ENCODE peak calls at places on chromosomes 3 and 15, in seven cellular contexts. One of them, this sample, is unnamed.
A peak's percentile ranks its signal among the peaks of the same experiment; 100 is the strongest.

GRCh38 chr3:152089528-152089927 is 179.2 kb upstream of the MBNL1 start:
- DNase-seq in retina: no peak
- DNase-seq in cardiac fibroblast: no peak
- DNase-seq in SJCRH30: no peak
- DNase-seq in breast epithelium: no peak
- DNase-seq in CD4-positive, alpha-beta memory T cell: no peak
- DNase-seq in endothelial cell: no peak
- DNase-seq in this sample: no peak

GRCh38 chr3:48243886-48244285 is 3.0 kb downstream of the ZNF589 start:
- DNase-seq in CD4-positive, alpha-beta memory T cell: no peak
- DNase-seq in breast epithelium: no peak
- DNase-seq in retina: no peak
- DNase-seq in SJCRH30: peak; percentile 68
- DNase-seq in cardiac fibroblast: no peak
- DNase-seq in endothelial cell: no peak
- DNase-seq in this sample: no peak

GRCh38 chr15:69388259-69388658 is 25.9 kb upstream of the KIF23 start:
- DNase-seq in breast epithelium: peak; percentile 68
- DNase-seq in SJCRH30: no peak
- DNase-seq in endothelial cell: no peak
- DNase-seq in CD4-positive, alpha-beta memory T cell: no peak
- DNase-seq in retina: peak; percentile 14
- DNase-seq in cardiac fibroblast: peak; percentile 21
- DNase-seq in this sample: peak; percentile 88

GRCh38 chr3:127550758-127551157 is 39.8 kb downstream of the TPRA1 start:
- DNase-seq in SJCRH30: no peak
- DNase-seq in retina: no peak
- DNase-seq in breast epithelium: no peak
- DNase-seq in CD4-positive, alpha-beta memory T cell: no peak
- DNase-seq in cardiac fibroblast: no peak
- DNase-seq in endothelial cell: no peak
- DNase-seq in this sample: no peak

GRCh38 chr3:148727242-148727641 is 29.5 kb downstream of the AGTR1 start:
- DNase-seq in endothelial cell: peak; percentile 54
- DNase-seq in cardiac fibroblast: peak; percentile 8
- DNase-seq in breast epithelium: no peak
- DNase-seq in retina: peak; percentile 41
- DNase-seq in CD4-positive, alpha-beta memory T cell: no peak
- DNase-seq in SJCRH30: peak; percentile 80
- DNase-seq in this sample: peak; percentile 5

GRCh38 chr15:67724679-67725365 is 100.5 kb upstream of the SKOR1 start:
- DNase-seq in CD4-positive, alpha-beta memory T cell: no peak
- DNase-seq in SJCRH30: no peak
- DNase-seq in endothelial cell: no peak
- DNase-seq in breast epithelium: no peak
- DNase-seq in cardiac fibroblast: no peak
- DNase-seq in retina: no peak
- DNase-seq in this sample: no peak

GRCh38 chr3:121916189-121916588 is 22.0 kb downstream of the SLC15A2 start:
- DNase-seq in breast epithelium: no peak
- DNase-seq in endothelial cell: no peak
- DNase-seq in SJCRH30: no peak
- DNase-seq in CD4-positive, alpha-beta memory T cell: no peak
- DNase-seq in cardiac fibroblast: no peak
- DNase-seq in retina: no peak
- DNase-seq in this sample: no peak

GRCh38 chr15:33201376-33202189 is 7.1 kb upstream of the FMN1 start:
- DNase-seq in breast epithelium: peak; percentile 57
- DNase-seq in SJCRH30: peak; percentile 70
- DNase-seq in cardiac fibroblast: no peak
- DNase-seq in retina: peak; percentile 54
- DNase-seq in CD4-positive, alpha-beta memory T cell: peak; percentile 30
- DNase-seq in endothelial cell: peak; percentile 8
- DNase-seq in this sample: peak; percentile 67

GRCh38 chr15:74227968-74228722 is 8.0 kb upstream of the CCDC33 start:
- DNase-seq in CD4-positive, alpha-beta memory T cell: no peak
- DNase-seq in cardiac fibroblast: peak; percentile 71
- DNase-seq in retina: peak; percentile 25
- DNase-seq in SJCRH30: peak; percentile 90
- DNase-seq in endothelial cell: no peak
- DNase-seq in breast epithelium: no peak
- DNase-seq in this sample: no peak

GRCh38 chr15:50531763-50532162 is 14.7 kb downstream of the USP50 start:
- DNase-seq in breast epithelium: no peak
- DNase-seq in CD4-positive, alpha-beta memory T cell: no peak
- DNase-seq in SJCRH30: no peak
- DNase-seq in retina: no peak
- DNase-seq in endothelial cell: no peak
- DNase-seq in cardiac fibroblast: no peak
- DNase-seq in this sample: no peak

GRCh38 chr15:80861776-80862175 is 82.6 kb downstream of the CEMIP start:
- DNase-seq in cardiac fibroblast: no peak
- DNase-seq in endothelial cell: no peak
- DNase-seq in CD4-positive, alpha-beta memory T cell: no peak
- DNase-seq in breast epithelium: no peak
- DNase-seq in retina: no peak
- DNase-seq in SJCRH30: no peak
- DNase-seq in this sample: no peak

GRCh38 chr3:12603969-12604368 is 47.1 kb downstream of the MKRN2 start:
- DNase-seq in CD4-positive, alpha-beta memory T cell: no peak
- DNase-seq in retina: no peak
- DNase-seq in SJCRH30: no peak
- DNase-seq in cardiac fibroblast: no peak
- DNase-seq in endothelial cell: no peak
- DNase-seq in breast epithelium: no peak
- DNase-seq in this sample: no peak

GRCh38 chr3:184011230-184011876 is 6.3 kb downstream of the ABCC5 start:
- DNase-seq in breast epithelium: no peak
- DNase-seq in endothelial cell: no peak
- DNase-seq in retina: no peak
- DNase-seq in cardiac fibroblast: peak; percentile 10
- DNase-seq in SJCRH30: no peak
- DNase-seq in CD4-positive, alpha-beta memory T cell: no peak
- DNase-seq in this sample: no peak

GRCh38 chr15:84398763-84399701 is 163.5 kb downstream of the GOLGA6L4 start:
- DNase-seq in endothelial cell: no peak
- DNase-seq in CD4-positive, alpha-beta memory T cell: no peak
- DNase-seq in SJCRH30: no peak
- DNase-seq in cardiac fibroblast: no peak
- DNase-seq in retina: no peak
- DNase-seq in breast epithelium: no peak
- DNase-seq in this sample: no peak

GRCh38 chr3:8499181-8499611 is 2.4 kb upstream of the LMCD1 start:
- DNase-seq in CD4-positive, alpha-beta memory T cell: no peak
- DNase-seq in breast epithelium: no peak
- DNase-seq in SJCRH30: peak; percentile 95
- DNase-seq in cardiac fibroblast: peak; percentile 58
- DNase-seq in retina: no peak
- DNase-seq in endothelial cell: no peak
- DNase-seq in this sample: no peak

GRCh38 chr3:46891132-46891531 is 13.6 kb downstream of the PTH1R start:
- DNase-seq in cardiac fibroblast: no peak
- DNase-seq in SJCRH30: no peak
- DNase-seq in breast epithelium: no peak
- DNase-seq in CD4-positive, alpha-beta memory T cell: no peak
- DNase-seq in endothelial cell: no peak
- DNase-seq in retina: no peak
- DNase-seq in this sample: no peak

GRCh38 chr3:45381168-45381852 is 7.1 kb upstream of the LARS2 start:
- DNase-seq in breast epithelium: no peak
- DNase-seq in endothelial cell: no peak
- DNase-seq in cardiac fibroblast: no peak
- DNase-seq in CD4-positive, alpha-beta memory T cell: no peak
- DNase-seq in SJCRH30: peak; percentile 88
- DNase-seq in retina: no peak
- DNase-seq in this sample: no peak

GRCh38 chr15:68558318-68559305 is 20.2 kb upstream of the CORO2B start:
- DNase-seq in SJCRH30: no peak
- DNase-seq in retina: peak; percentile 14
- DNase-seq in endothelial cell: no peak
- DNase-seq in cardiac fibroblast: no peak
- DNase-seq in breast epithelium: peak; percentile 49
- DNase-seq in CD4-positive, alpha-beta memory T cell: no peak
- DNase-seq in this sample: no peak

GRCh38 chr3:37862219-37862711 is 585 bp downstream of the CTDSPL start:
- DNase-seq in retina: peak; percentile 80
- DNase-seq in endothelial cell: peak; percentile 27
- DNase-seq in cardiac fibroblast: peak; percentile 44
- DNase-seq in CD4-positive, alpha-beta memory T cell: no peak
- DNase-seq in SJCRH30: peak; percentile 13
- DNase-seq in breast epithelium: peak; percentile 56
- DNase-seq in this sample: peak; percentile 26

GRCh38 chr3:38154625-38155255 is 10.6 kb upstream of the OXSR1 start:
- DNase-seq in cardiac fibroblast: no peak
- DNase-seq in breast epithelium: no peak
- DNase-seq in SJCRH30: no peak
- DNase-seq in CD4-positive, alpha-beta memory T cell: no peak
- DNase-seq in endothelial cell: no peak
- DNase-seq in retina: no peak
- DNase-seq in this sample: peak; percentile 65

GRCh38 chr3:123586131-123586530 is 1.3 kb upstream of the HACD2 start:
- DNase-seq in breast epithelium: no peak
- DNase-seq in endothelial cell: peak; percentile 28
- DNase-seq in SJCRH30: peak; percentile 93
- DNase-seq in CD4-positive, alpha-beta memory T cell: peak; percentile 6
- DNase-seq in retina: peak; percentile 81
- DNase-seq in cardiac fibroblast: peak; percentile 56
- DNase-seq in this sample: peak; percentile 37

GRCh38 chr15:98868564-98868963 is 139.0 kb downstream of the PGPEP1L start:
- DNase-seq in endothelial cell: no peak
- DNase-seq in breast epithelium: no peak
- DNase-seq in retina: peak; percentile 71
- DNase-seq in SJCRH30: no peak
- DNase-seq in CD4-positive, alpha-beta memory T cell: no peak
- DNase-seq in cardiac fibroblast: no peak
- DNase-seq in this sample: no peak

GRCh38 chr3:158050461-158050860 is 55.8 kb downstream of the SHOX2 start:
- DNase-seq in CD4-positive, alpha-beta memory T cell: no peak
- DNase-seq in endothelial cell: no peak
- DNase-seq in breast epithelium: no peak
- DNase-seq in cardiac fibroblast: peak; percentile 37
- DNase-seq in SJCRH30: no peak
- DNase-seq in retina: no peak
- DNase-seq in this sample: no peak

GRCh38 chr3:40930131-40930538 is 269.2 kb upstream of the CTNNB1 start:
- DNase-seq in cardiac fibroblast: peak; percentile 7
- DNase-seq in breast epithelium: no peak
- DNase-seq in CD4-positive, alpha-beta memory T cell: no peak
- DNase-seq in retina: no peak
- DNase-seq in SJCRH30: peak; percentile 28
- DNase-seq in endothelial cell: no peak
- DNase-seq in this sample: no peak

GRCh38 chr3:126750760-126751129 is 46.7 kb downstream of the CHCHD6 start:
- DNase-seq in retina: no peak
- DNase-seq in CD4-positive, alpha-beta memory T cell: no peak
- DNase-seq in endothelial cell: no peak
- DNase-seq in cardiac fibroblast: no peak
- DNase-seq in SJCRH30: peak; percentile 82
- DNase-seq in breast epithelium: no peak
- DNase-seq in this sample: no peak

GRCh38 chr15:58438956-58439355 is 7.2 kb downstream of the LIPC start:
- DNase-seq in breast epithelium: no peak
- DNase-seq in cardiac fibroblast: peak; percentile 72
- DNase-seq in SJCRH30: peak; percentile 80
- DNase-seq in endothelial cell: peak; percentile 38
- DNase-seq in CD4-positive, alpha-beta memory T cell: peak; percentile 11
- DNase-seq in retina: no peak
- DNase-seq in this sample: peak; percentile 22

GRCh38 chr15:62603757-62604156 is 438.7 kb upstream of the C2CD4B start:
- DNase-seq in CD4-positive, alpha-beta memory T cell: no peak
- DNase-seq in breast epithelium: no peak
- DNase-seq in endothelial cell: no peak
- DNase-seq in retina: no peak
- DNase-seq in cardiac fibroblast: peak; percentile 78
- DNase-seq in SJCRH30: no peak
- DNase-seq in this sample: peak; percentile 83

GRCh38 chr3:3699816-3700633 is 99.2 kb upstream of the LRRN1 start:
- DNase-seq in SJCRH30: no peak
- DNase-seq in cardiac fibroblast: no peak
- DNase-seq in retina: no peak
- DNase-seq in breast epithelium: no peak
- DNase-seq in endothelial cell: no peak
- DNase-seq in CD4-positive, alpha-beta memory T cell: no peak
- DNase-seq in this sample: no peak

GRCh38 chr3:102450976-102451375 is 16.2 kb downstream of the ZPLD1 start:
- DNase-seq in SJCRH30: no peak
- DNase-seq in CD4-positive, alpha-beta memory T cell: no peak
- DNase-seq in retina: no peak
- DNase-seq in cardiac fibroblast: no peak
- DNase-seq in endothelial cell: no peak
- DNase-seq in breast epithelium: no peak
- DNase-seq in this sample: no peak

GRCh38 chr3:189572249-189572648 is 58.9 kb upstream of the TP63 start:
- DNase-seq in endothelial cell: no peak
- DNase-seq in SJCRH30: no peak
- DNase-seq in breast epithelium: no peak
- DNase-seq in CD4-positive, alpha-beta memory T cell: no peak
- DNase-seq in retina: no peak
- DNase-seq in cardiac fibroblast: no peak
- DNase-seq in this sample: peak; percentile 32

GRCh38 chr3:172171396-172172075 is 132.2 kb downstream of the FNDC3B start:
- DNase-seq in endothelial cell: no peak
- DNase-seq in breast epithelium: no peak
- DNase-seq in SJCRH30: peak; percentile 72
- DNase-seq in retina: no peak
- DNase-seq in CD4-positive, alpha-beta memory T cell: no peak
- DNase-seq in cardiac fibroblast: peak; percentile 46
- DNase-seq in this sample: no peak

GRCh38 chr3:32868719-32869512 is 51.1 kb downstream of the TRIM71 start:
- DNase-seq in retina: no peak
- DNase-seq in breast epithelium: no peak
- DNase-seq in CD4-positive, alpha-beta memory T cell: no peak
- DNase-seq in SJCRH30: no peak
- DNase-seq in endothelial cell: no peak
- DNase-seq in cardiac fibroblast: no peak
- DNase-seq in this sample: no peak

GRCh38 chr15:52337198-52337853 is 41.7 kb upstream of the MYO5C start:
- DNase-seq in retina: no peak
- DNase-seq in breast epithelium: no peak
- DNase-seq in CD4-positive, alpha-beta memory T cell: no peak
- DNase-seq in SJCRH30: peak; percentile 80
- DNase-seq in endothelial cell: no peak
- DNase-seq in cardiac fibroblast: peak; percentile 44
- DNase-seq in this sample: peak; percentile 77

GRCh38 chr3:192481638-192482037 is 245.7 kb downstream of the FGF12 start:
- DNase-seq in retina: no peak
- DNase-seq in CD4-positive, alpha-beta memory T cell: no peak
- DNase-seq in SJCRH30: no peak
- DNase-seq in cardiac fibroblast: peak; percentile 84
- DNase-seq in endothelial cell: no peak
- DNase-seq in breast epithelium: no peak
- DNase-seq in this sample: peak; percentile 48

GRCh38 chr3:42256135-42256819 is 9.7 kb downstream of the CCK start:
- DNase-seq in endothelial cell: no peak
- DNase-seq in cardiac fibroblast: no peak
- DNase-seq in SJCRH30: no peak
- DNase-seq in CD4-positive, alpha-beta memory T cell: no peak
- DNase-seq in breast epithelium: no peak
- DNase-seq in retina: no peak
- DNase-seq in this sample: peak; percentile 84

GRCh38 chr3:102536479-102536878 is 101.7 kb downstream of the ZPLD1 start:
- DNase-seq in breast epithelium: no peak
- DNase-seq in cardiac fibroblast: peak; percentile 62
- DNase-seq in CD4-positive, alpha-beta memory T cell: peak; percentile 15
- DNase-seq in endothelial cell: no peak
- DNase-seq in SJCRH30: peak; percentile 70
- DNase-seq in retina: peak; percentile 60
- DNase-seq in this sample: peak; percentile 41

GRCh38 chr3:98764692-98765002 is 1.5 kb downstream of the ST3GAL6 start:
- DNase-seq in retina: no peak
- DNase-seq in endothelial cell: no peak
- DNase-seq in breast epithelium: no peak
- DNase-seq in cardiac fibroblast: no peak
- DNase-seq in SJCRH30: no peak
- DNase-seq in CD4-positive, alpha-beta memory T cell: no peak
- DNase-seq in this sample: no peak

GRCh38 chr15:93800805-93801204 is 430.6 kb upstream of the MCTP2 start:
- DNase-seq in breast epithelium: no peak
- DNase-seq in CD4-positive, alpha-beta memory T cell: no peak
- DNase-seq in retina: no peak
- DNase-seq in endothelial cell: no peak
- DNase-seq in SJCRH30: no peak
- DNase-seq in cardiac fibroblast: no peak
- DNase-seq in this sample: no peak